ENCODE peak calls at places on chromosomes 2 and 18, in five cellular contexts. G, M, Y, E and U are unnamed samples.

GRCh38 chr2:219698684-219699439 is 71.4 kb downstream of the SLC4A3 start:
- DNase-seq in G (no peak), M (no peak), Y (no peak), E (no peak), U (no peak)

GRCh38 chr2:234003972-234004617 is 46.4 kb upstream of the SPP2 start:
- DNase-seq in G (peak; percentile 3), M (peak; percentile 95), Y (peak; percentile 33), E (peak; percentile 73), U (no peak)

GRCh38 chr2:200226652-200227426 is 79.7 kb upstream of the SPATS2L start:
- DNase-seq in G (no peak), M (no peak), Y (no peak), E (no peak), U (no peak)

GRCh38 chr2:235847576-235847975 is 320.6 kb downstream of the GBX2 start:
- DNase-seq in G (no peak), M (no peak), Y (no peak), E (no peak), U (no peak)

GRCh38 chr2:232658217-232658785 is 24.9 kb downstream of the EFHD1 start:
- DNase-seq in G (no peak), M (no peak), Y (no peak), E (peak; percentile 20), U (no peak)

GRCh38 chr2:226611944-226612318 is 187.7 kb downstream of the IRS1 start:
- DNase-seq in G (no peak), M (peak; percentile 79), Y (no peak), E (no peak), U (no peak)

GRCh38 chr18:3485153-3486149 is 35.5 kb downstream of the TGIF1 start:
- DNase-seq in G (no peak), M (no peak), Y (no peak), E (no peak), U (no peak)

GRCh38 chr2:26011609-26011989 is 22.3 kb upstream of the RAB10 start:
- DNase-seq in G (no peak), M (no peak), Y (no peak), E (no peak), U (no peak)

GRCh38 chr2:107091163-107091864 is 205.3 kb upstream of the ST6GAL2 start:
- DNase-seq in G (peak; percentile 86), M (no peak), Y (no peak), E (no peak), U (no peak)

GRCh38 chr2:54482725-54483124 is 26.6 kb downstream of the SPTBN1 start:
- DNase-seq in G (no peak), M (peak; percentile 90), Y (no peak), E (peak; percentile 96), U (peak; percentile 18)

GRCh38 chr2:219506802-219507554 is 7.3 kb upstream of the ASIC4 start:
- DNase-seq in G (no peak), M (no peak), Y (peak; percentile 82), E (no peak), U (no peak)

GRCh38 chr18:13578400-13578799 is 148.0 kb downstream of the FAM210A start:
- DNase-seq in G (no peak), M (no peak), Y (no peak), E (no peak), U (no peak)

GRCh38 chr2:178284613-178285286 is 90.4 kb downstream of the OSBPL6 start:
- DNase-seq in G (no peak), M (no peak), Y (no peak), E (no peak), U (no peak)

GRCh38 chr2:163641986-163642385 is 93.8 kb downstream of the FIGN start:
- DNase-seq in G (no peak), M (peak; percentile 57), Y (no peak), E (peak; percentile 68), U (no peak)

GRCh38 chr2:45904267-45904921 is 252.9 kb downstream of the PRKCE start:
- DNase-seq in G (no peak), M (no peak), Y (no peak), E (no peak), U (no peak)

GRCh38 chr2:54122171-54122935 is 6.9 kb downstream of the ACYP2 start:
- DNase-seq in G (peak; percentile 35), M (no peak), Y (no peak), E (peak; percentile 11), U (no peak)

GRCh38 chr2:136874258-136874657 is 108.9 kb downstream of the THSD7B start:
- DNase-seq in G (peak; percentile 2), M (no peak), Y (peak; percentile 29), E (no peak), U (peak; percentile 8)

GRCh38 chr2:163657257-163657656 is 78.6 kb downstream of the FIGN start:
- DNase-seq in G (peak; percentile 57), M (peak; percentile 62), Y (no peak), E (no peak), U (no peak)

GRCh38 chr2:224162122-224162521 is 123.0 kb upstream of the SERPINE2 start:
- DNase-seq in G (no peak), M (peak; percentile 86), Y (no peak), E (no peak), U (no peak)

GRCh38 chr18:323253-323622 is 55.4 kb upstream of the THOC1 start:
- DNase-seq in G (peak; percentile 75), M (peak; percentile 38), Y (no peak), E (peak; percentile 77), U (no peak)

GRCh38 chr18:56333146-56333545 is 305.2 kb downstream of the TXNL1 start:
- DNase-seq in G (no peak), M (no peak), Y (no peak), E (no peak), U (no peak)

GRCh38 chr2:160720098-160720497 is 226.5 kb upstream of the RBMS1 start:
- DNase-seq in G (no peak), M (no peak), Y (no peak), E (no peak), U (no peak)

DNA sequence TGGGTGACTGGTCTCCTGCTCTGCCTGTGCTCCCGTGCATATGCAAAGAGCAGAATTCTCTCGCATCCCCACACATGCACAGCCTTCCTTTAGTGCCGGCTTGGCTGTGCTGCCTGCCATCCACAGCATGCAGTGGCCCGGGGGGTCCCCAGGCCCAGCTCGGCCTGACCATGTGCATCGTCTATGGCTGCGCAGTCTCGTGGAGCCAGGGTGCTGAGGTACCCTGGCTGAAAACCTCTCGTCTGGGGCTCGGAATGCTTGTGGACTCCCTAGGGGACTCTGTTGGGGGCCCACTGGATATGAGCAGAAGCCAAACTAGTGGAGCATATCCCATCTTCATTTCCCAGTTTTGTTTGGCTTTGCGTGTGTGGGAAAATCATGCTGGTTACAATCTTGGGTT is 70.9 kb upstream of the HS6ST1 start:
- DNase-seq in G (no peak), M (no peak), Y (peak; percentile 30), E (no peak), U (no peak)
- H4K91ac ChIP-seq in G (peak overlapping the region; percentile 15), M (no peak overlapping the region), Y (no peak overlapping the region), E (peak overlapping the region; percentile 88), U (peak overlapping the region; percentile 77)

DNA sequence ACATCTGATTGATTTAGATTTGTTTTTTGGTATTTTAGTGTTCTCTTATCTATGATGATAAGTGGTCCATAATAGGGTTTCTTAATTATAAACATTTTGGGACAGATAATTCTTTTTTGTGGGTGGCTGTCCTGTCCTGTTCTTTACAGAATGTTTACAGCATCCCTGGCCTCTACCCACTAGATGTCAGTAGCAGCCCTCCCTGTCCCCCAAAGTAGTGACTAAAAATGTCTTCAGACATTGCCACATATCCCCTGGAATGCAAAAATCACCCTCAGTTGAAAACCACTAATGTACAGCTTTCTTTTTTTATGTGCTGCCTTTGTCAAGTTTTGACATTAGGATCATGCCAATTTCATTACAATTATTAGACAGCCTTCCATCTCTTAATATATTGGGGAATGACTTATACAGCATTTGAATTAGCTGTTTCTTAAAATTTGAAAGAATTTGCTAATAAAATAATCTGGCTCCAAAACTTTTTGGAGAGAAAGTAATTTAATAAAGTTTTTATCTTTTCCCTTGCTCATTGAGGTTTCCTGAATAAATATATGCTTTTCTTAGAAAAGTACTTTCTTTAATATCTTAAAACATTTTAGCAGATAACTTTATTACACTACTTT is 19.5 kb downstream of the WIPF1 start:
- DNase-seq in G (peak; percentile 23), M (peak; percentile 73), Y (no peak), E (peak; percentile 82), U (no peak)
- H3K27ac ChIP-seq in G (no peak overlapping the region), M (no peak overlapping the region), Y (no peak overlapping the region), E (no peak overlapping the region), U (no peak overlapping the region)

DNA sequence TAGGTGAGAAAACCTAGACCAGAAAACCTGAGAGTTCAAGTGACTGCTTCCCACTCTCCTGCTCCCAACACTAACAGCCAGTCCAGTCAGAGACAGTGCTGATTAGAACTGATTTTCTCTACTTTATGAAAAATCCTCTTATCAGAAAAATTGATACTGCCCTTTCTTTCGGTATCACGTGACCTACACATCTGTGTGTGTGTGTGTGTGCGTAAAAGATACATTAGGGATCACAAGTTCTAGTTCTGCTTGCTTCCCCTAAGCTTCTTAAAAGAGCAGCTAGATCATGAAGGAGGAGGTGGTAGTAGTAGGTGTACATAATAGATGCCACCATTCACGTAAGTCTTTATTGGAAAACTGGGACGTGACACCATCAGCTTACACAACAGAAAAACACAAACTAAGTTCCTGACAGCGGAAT is 1.5 kb downstream of the ARL5A start:
- DNase-seq in G (no peak), M (peak; percentile 29), Y (no peak), E (peak; percentile 43), U (no peak)
- H3K23ac ChIP-seq in G (no peak overlapping the region), M (peak overlapping the region; percentile 72), Y (no peak overlapping the region), E (no peak overlapping the region), U (no peak overlapping the region)

DNA sequence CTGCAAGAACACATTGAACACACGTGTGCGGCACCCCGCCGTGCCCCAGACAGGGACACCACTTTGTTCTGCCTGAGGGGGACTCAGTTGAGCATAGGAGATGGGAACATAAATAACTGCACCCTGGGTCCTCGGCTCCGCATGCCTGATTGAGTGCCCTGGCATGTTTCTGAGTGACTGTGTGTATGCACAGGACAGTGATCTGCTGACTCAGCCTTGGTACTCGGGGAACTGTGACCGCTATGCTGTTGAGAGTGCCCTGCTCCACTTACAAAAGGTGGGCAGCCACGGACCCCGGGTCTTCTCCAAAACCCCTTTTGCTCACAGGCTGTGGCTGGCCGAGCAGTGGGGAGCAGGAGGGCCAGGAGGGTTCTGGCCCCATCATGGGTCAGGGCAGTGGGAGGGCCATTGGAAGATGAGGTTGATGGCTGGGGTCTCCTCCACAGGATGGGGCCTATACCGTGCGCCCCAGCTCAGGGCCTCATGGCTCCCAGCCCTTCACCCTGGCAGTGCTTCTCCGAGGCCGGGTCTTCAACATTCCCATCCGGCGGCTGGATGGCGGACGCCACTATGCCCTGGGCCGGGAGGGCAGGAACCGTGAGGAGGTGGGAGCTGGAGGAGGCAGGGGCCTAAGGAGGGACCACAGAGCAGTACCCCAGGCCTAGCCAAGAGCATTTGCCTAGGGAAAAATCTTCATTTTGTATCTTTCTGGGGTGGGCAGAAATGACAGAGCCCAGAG is 16.9 kb downstream of the SH2D6 start:
- DNase-seq in G (no peak), M (no peak), Y (no peak), E (no peak), U (no peak)
- H4K91ac ChIP-seq in G (no peak overlapping the region), M (peak overlapping the region; percentile 6), Y (no peak overlapping the region), E (peak overlapping the region; percentile 77), U (no peak overlapping the region)

DNA sequence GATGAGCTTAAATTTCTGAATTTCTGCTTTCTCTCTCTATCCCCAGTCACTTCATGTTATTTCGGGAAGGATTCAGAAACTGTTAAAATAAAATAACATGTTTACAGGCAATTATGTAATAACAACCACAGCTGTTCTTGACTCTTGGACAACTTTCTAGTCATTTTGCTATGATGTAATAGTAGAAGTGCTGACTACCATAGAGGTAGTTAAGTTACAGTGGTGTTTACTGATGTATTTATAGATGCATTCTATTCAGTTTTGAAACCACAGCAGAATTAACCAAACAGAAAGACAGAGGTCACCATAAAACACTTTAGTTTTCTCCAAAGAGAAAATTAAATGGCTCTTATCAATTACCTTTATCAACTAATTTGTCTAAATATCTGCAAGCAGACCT is 1292.0 kb upstream of the CHAC2 start:
- DNase-seq in G (no peak), M (peak; percentile 12), Y (no peak), E (peak; percentile 17), U (no peak)
- H3K27ac ChIP-seq in G (no peak overlapping the region), M (no peak overlapping the region), Y (no peak overlapping the region), E (no peak overlapping the region), U (no peak overlapping the region)